ENCODE peak calls at places on chromosomes 2 and 18, in seven cellular contexts. S, T, Q, A, J, I and B are unnamed samples. For H3K4me1, the result is how much of the 10 kb centered on the place peaks cover.

GRCh38 chr2:226334981-226335720 is 464.5 kb downstream of the IRS1 start:
- DNase-seq in Q (no peak), A (no peak), I (no peak), S (no peak), T (no peak), J (no peak), B (no peak)

GRCh38 chr18:23693849-23694248 is 4.6 kb downstream of the LAMA3 start:
- DNase-seq in Q (no peak), I (no peak), A (no peak), S (no peak), T (no peak), J (no peak), B (no peak)

GRCh38 chr2:218008060-218009040 is 5.6 kb upstream of the TNS1 start:
- DNase-seq in T (no peak), S (peak), J (no peak), A (no peak), I (no peak), Q (no peak), B (no peak)

GRCh38 chr2:96505231-96505889 is at the start of gene NEURL3:
- DNase-seq in J (no peak), A (no peak), S (no peak), I (no peak), T (no peak), Q (no peak), B (no peak)

GRCh38 chr2:98382086-98382485 is 35.8 kb downstream of the CNGA3 start:
- DNase-seq in J (no peak), I (no peak), T (no peak), Q (no peak), S (no peak), A (no peak), B (no peak)

GRCh38 chr18:9827856-9828793 is 57.6 kb upstream of the TXNDC2 start:
- DNase-seq in A (no peak), J (no peak), Q (no peak), T (no peak), I (peak), S (no peak), B (no peak)

GRCh38 chr2:171393487-171393886 is 40.3 kb downstream of the METTL8 start:
- DNase-seq in J (no peak), A (no peak), T (no peak), I (no peak), Q (no peak), S (no peak), B (no peak)

GRCh38 chr2:46335404-46335965 is 38.3 kb downstream of the EPAS1 start:
- DNase-seq in J (peak), A (no peak), I (peak), S (no peak), T (peak), Q (peak), B (no peak)

GRCh38 chr2:237860273-237860935 is 981 bp downstream of the RAMP1 start:
- DNase-seq in Q (no peak), J (no peak), I (no peak), S (no peak), A (no peak), T (peak), B (no peak)

GRCh38 chr18:23875966-23876365 is 138.6 kb upstream of the TTC39C start:
- DNase-seq in Q (no peak), A (no peak), T (no peak), J (no peak), I (no peak), S (no peak), B (no peak)

GRCh38 chr2:24466871-24467870 is 23.9 kb upstream of the NCOA1 start:
- DNase-seq in J (no peak), S (no peak), Q (no peak), I (no peak), T (no peak), A (no peak), B (no peak)

GRCh38 chr2:182597570-182597969 is 118.5 kb upstream of the DNAJC10 start:
- DNase-seq in T (no peak), I (no peak), A (no peak), Q (no peak), S (no peak), J (no peak), B (no peak)

GRCh38 chr2:46460991-46461715 is 18.2 kb upstream of the TMEM247 start:
- DNase-seq in A (no peak), J (peak), Q (peak), I (peak), T (peak), S (peak), B (peak)

GRCh38 chr2:7523557-7524210 is 606.5 kb downstream of the RNF144A start:
- DNase-seq in A (no peak), T (no peak), S (no peak), I (no peak), Q (no peak), J (no peak), B (no peak)

GRCh38 chr2:237886702-237887481 is 27.5 kb downstream of the RAMP1 start:
- DNase-seq in I (peak), A (no peak), J (peak), T (peak), S (peak), Q (no peak), B (no peak)

GRCh38 chr2:179613701-179614100 is 247.7 kb downstream of the ZNF385B start:
- DNase-seq in T (no peak), Q (no peak), I (no peak), S (no peak), J (no peak), A (no peak), B (no peak)

GRCh38 chr18:76402026-76402990 is 92.7 kb downstream of the ZNF516 start:
- DNase-seq in A (no peak), T (no peak), Q (no peak), J (no peak), I (no peak), S (no peak), B (no peak)

GRCh38 chr2:35503738-35504160 is 851.8 kb upstream of the CRIM1 start:
- DNase-seq in S (no peak), T (no peak), A (no peak), J (no peak), I (no peak), Q (no peak), B (no peak)

GRCh38 chr2:214341636-214342035 is 69.2 kb upstream of the VWC2L start:
- DNase-seq in Q (no peak), J (no peak), A (no peak), S (no peak), I (no peak), T (no peak), B (no peak)

GRCh38 chr2:128549646-128550260 is 231.1 kb upstream of the HS6ST1 start:
- DNase-seq in S (no peak), A (no peak), T (no peak), I (no peak), Q (no peak), J (no peak), B (no peak)

GRCh38 chr2:201913197-201913596 is 106.9 kb downstream of the CDK15 start:
- DNase-seq in T (no peak), S (no peak), J (no peak), Q (no peak), I (no peak), A (no peak), B (no peak)
- H3K4me1 ChIP-seq in T (under half), S (under half), J (under half), Q (under half), I (under half), A (under half), B (under half)

DNA sequence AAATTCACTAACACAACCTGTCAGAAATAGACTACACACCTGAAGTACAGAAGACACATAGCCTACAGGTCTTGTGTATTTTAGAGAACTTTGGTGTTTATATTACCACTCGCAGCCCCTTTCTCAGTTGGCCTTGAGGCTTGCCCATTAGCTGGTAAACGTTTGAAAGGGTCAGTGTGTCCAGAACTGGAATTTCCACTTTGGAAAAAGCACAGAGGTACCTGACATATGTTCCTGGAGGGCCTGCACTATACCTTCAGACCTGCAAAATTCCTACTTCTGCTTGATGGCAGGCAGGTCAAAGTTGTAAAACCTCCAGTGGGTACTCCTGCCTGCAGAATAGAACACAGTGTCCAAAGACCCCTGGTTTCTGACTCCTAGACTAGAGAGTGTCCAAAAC is 3.0 kb downstream of the KCTD1 start:
- DNase-seq in T (no peak), Q (no peak), A (no peak), J (no peak), S (no peak), I (no peak), B (no peak)
- H3K4me1 ChIP-seq in T (under half), Q (under half), A (under half), J (under half), S (under half), I (under half), B (under half)

GRCh38 chr2:30240162-30240696 is 8.9 kb downstream of the LBH start:
- DNase-seq in Q (no peak), A (no peak), S (no peak), J (no peak), T (no peak), I (no peak), B (no peak)
- H3K4me1 ChIP-seq in Q (under half), A (half or more), S (under half), J (under half), T (under half), I (half or more), B (half or more)

DNA sequence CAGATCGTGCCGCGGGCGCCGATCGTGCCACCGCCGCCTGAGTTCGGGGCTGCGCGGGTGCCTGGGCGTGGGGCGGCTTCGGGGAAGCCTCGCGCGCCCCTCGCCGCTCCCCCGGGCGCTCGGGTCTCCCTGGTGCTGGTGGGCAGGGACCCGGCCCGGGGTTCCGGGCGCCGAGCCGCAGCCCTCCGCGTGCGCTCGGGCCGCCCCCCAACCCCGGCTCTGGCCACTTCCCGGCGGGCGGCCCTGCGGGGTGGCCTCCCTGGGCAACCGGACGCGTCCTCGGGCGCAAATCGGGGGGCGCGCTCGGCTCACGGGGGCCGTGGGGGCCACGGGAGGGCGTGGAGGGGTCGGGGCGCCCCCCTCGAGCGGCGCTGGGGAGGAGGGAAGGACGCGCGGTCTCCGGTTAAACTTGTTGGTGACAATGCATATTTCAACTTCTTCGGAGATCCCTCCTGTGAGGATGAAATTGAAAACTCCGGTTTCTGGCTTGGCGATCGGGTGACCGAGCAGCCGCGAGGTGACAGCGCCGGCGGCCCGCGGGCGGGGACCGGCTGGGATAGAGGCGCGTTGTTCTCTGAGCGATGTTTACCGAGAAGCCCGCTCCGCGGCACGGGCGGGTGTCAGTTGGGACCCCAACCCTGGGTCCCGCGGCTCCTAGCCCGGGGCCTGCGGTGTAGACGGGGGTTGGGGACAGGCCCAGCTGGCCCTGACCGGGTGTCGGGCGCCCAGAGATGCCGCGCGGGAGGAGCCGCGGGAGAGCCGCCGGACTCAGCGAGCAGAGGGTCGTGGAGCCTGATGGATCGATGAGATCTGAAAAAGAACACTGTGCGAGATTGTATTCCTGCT is 676 bp downstream of the SH3BP4 start:
- DNase-seq in T (peak), S (peak), J (peak), A (no peak), Q (peak), I (no peak), B (no peak)
- H3K4me1 ChIP-seq in T (under half), S (under half), J (under half), A (under half), Q (half or more), I (under half), B (under half)

GRCh38 chr2:60476206-60476946 is 77.1 kb downstream of the BCL11A start:
- DNase-seq in J (no peak), T (no peak), Q (no peak), A (no peak), S (no peak), I (no peak), B (no peak)

GRCh38 chr2:60480089-60480773 is 73.2 kb downstream of the BCL11A start:
- DNase-seq in Q (no peak), J (no peak), T (no peak), I (no peak), S (no peak), A (no peak), B (no peak)

GRCh38 chr2:60481257-60481656 is 72.2 kb downstream of the BCL11A start:
- DNase-seq in S (no peak), I (no peak), A (no peak), T (no peak), J (no peak), Q (no peak), B (no peak)

GRCh38 chr2:60479226-60480088 is 74.0 kb downstream of the BCL11A start:
- DNase-seq in I (no peak), A (no peak), S (no peak), T (no peak), Q (no peak), J (no peak), B (no peak)

DNA sequence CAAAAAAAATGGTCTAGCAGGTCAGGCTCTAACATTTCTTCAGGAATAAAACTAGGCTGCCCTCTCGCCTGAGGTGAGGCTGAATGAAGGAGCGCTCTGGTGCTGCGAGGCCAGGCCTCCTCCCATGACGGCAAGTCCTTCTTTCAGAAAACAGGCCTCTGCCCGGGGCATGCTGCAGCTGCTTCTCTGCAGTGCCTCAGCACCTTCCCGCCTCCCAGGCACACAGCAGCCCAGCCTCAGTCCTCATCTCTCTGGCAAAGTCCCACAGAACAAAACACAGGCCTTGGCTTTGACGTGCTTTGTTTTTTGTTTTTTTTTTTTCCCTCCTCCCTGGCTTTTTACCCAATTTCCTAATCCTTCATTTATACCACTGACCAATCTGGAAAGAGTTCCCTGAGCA is 74.8 kb downstream of the BCL11A start:
- DNase-seq in T (no peak), Q (no peak), S (peak), A (no peak), I (no peak), J (no peak), B (no peak)
- H3K4me1 ChIP-seq in T (under half), Q (under half), S (under half), A (under half), I (under half), J (under half), B (under half)

DNA sequence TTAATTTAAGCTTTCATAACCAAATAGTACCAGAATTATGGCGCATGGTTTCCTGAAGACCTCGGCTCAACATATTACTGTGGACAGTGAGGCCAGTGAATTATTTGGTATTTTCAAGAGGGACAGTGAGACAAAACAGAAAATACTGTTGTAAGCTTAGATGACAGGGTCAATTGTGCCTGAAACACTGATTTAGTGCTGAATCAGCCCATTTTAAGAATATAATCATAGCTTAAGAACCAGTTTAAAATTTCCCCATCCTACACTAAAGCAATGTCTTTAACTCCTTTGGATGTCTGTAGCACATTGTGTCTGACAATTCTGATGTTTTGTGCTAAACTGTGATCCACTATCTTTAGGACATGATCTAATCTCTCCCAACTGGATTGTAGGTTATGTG is 4.6 kb downstream of the ITGA6 start:
- DNase-seq in S (no peak), Q (no peak), J (no peak), T (no peak), A (no peak), I (no peak), B (no peak)
- H3K4me1 ChIP-seq in S (under half), Q (half or more), J (under half), T (under half), A (under half), I (under half), B (under half)

GRCh38 chr2:230657906-230658305 is 54.7 kb upstream of the CAB39 start:
- DNase-seq in A (no peak), J (no peak), Q (no peak), S (no peak), I (no peak), T (no peak), B (no peak)

GRCh38 chr2:230658877-230659652 is 53.6 kb upstream of the CAB39 start:
- DNase-seq in J (no peak), I (no peak), T (no peak), Q (no peak), S (no peak), A (no peak), B (peak)

GRCh38 chr2:230658577-230658876 is 54.1 kb upstream of the CAB39 start:
- DNase-seq in S (no peak), T (no peak), Q (no peak), I (no peak), J (no peak), A (no peak), B (no peak)

GRCh38 chr2:230661072-230661957 is 51.3 kb upstream of the CAB39 start:
- DNase-seq in S (no peak), I (no peak), T (no peak), J (no peak), A (no peak), Q (no peak), B (no peak)

DNA sequence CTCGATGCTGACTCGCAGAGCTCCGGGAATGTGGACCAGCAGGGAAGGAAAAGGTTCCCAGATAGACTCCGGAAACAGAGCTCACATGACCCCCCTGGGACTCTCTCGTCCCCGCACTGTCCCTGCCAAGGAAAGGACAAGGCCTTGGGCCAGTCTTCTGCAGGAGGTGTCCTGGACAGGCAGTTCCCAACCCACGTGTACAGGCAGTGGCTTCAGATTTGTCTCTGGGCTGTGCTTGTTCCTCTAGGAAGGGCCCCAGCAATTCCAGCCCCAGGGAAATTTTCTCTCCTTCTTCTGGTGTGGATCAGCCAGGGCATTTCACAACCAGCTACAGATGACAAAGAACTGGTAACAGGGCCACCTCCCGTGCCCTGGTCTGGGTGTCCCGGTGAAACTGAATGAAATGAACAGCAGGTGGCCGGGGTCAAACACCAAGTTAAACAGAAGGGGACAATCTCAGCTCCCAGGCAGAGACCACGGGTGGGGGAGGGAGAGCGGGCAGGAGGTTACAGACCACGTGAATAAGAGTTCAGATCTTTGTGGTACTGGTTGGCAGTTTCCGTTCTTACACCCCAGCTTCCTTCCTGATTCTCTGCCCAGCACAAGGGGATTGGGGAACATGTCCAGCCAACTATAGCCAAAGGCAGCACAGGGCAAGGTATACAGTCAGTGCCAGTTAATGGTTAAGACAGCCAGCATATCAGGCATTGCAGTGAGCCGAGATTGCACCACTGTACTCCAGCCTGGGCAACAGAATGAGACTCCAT is 52.2 kb upstream of the CAB39 start:
- DNase-seq in A (no peak), J (no peak), Q (no peak), T (no peak), I (peak), S (no peak), B (no peak)
- H3K4me1 ChIP-seq in A (under half), J (under half), Q (under half), T (under half), I (under half), S (under half), B (half or more)

GRCh38 chr2:109702250-109702985 is 88.3 kb downstream of the SOWAHC start:
- DNase-seq in J (no peak), T (no peak), I (no peak), Q (no peak), S (no peak), A (no peak), B (no peak)
- H3K4me1 ChIP-seq in J (under half), T (under half), I (under half), Q (under half), S (under half), A (under half), B (under half)

DNA sequence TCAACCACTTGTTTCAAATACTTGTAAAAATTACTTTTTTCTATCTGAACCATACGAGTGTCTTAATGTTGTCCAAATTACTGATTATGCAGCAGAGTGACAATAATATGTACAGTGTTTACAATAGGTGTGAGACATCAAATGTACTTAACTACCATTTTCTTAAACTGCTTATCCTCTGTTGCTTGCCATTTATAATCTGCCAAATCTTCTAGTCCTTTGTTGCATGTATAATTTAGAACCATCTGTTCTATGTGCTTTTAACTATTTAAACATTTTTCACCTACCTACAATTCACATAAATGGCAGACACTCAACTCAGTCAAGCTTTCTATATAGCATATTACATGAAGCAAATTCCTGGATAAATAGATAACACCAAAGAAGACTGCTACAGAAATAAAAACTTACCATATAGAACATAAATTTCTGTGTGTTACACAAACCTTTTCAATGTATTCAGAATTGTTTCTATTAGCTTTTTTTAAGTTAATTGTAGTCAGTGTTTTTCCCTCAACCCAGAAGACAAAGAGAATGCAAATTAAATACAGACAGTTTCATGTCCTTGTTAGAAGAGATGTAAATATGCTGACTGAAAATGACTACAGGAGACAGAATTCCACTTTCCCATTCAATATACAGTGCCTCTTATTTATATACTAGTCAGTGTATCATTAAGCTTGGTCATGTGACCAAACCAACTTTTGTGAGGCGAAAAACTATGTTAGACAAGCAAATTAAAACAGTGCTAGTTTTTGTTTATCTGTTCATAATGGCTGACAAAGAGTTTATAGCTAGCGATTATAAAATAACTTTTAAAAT is 2.6 kb downstream of the BAZ2B start:
- DNase-seq in S (no peak), I (no peak), T (no peak), J (no peak), A (no peak), Q (no peak), B (no peak)
- H3K4me1 ChIP-seq in S (under half), I (half or more), T (under half), J (under half), A (under half), Q (half or more), B (under half)